ENCODE peak calls at places on chromosomes 13 and 19, in ten cellular contexts. W is A549, K is tibial nerve, L is left ventricle myocardium inferior, N is GM13976, U is GM10248, Z is thyroid gland, X is ascending aorta, F is pancreas, B is PC-9. M is an unnamed sample.

GRCh38 chr19:41934849-41935374 is 6.7 kb upstream of the ERFL start:
- DNase-seq in W (peak), K (peak), L (peak), N (peak), U (peak), Z (peak), X (no peak), F (peak), B (no peak), M (no peak)

GRCh38 chr13:59461411-59461810 is 702.3 kb downstream of the DIAPH3 start:
- DNase-seq in W (no peak), K (no peak), L (no peak), N (no peak), U (no peak), Z (no peak), X (no peak), F (no peak), B (no peak), M (no peak)

GRCh38 chr19:4991996-4992698 is 23.2 kb downstream of the KDM4B start:
- DNase-seq in W (no peak), K (no peak), L (no peak), N (no peak), U (no peak), Z (no peak), X (no peak), F (no peak), B (no peak), M (no peak)

GRCh38 chr13:97108535-97108910 is 113.6 kb upstream of the MBNL2 start:
- DNase-seq in W (no peak), K (no peak), L (no peak), N (no peak), U (no peak), Z (no peak), X (no peak), F (no peak), B (no peak), M (no peak)

GRCh38 chr13:71525004-71525403 is 342.0 kb downstream of the DACH1 start:
- DNase-seq in W (no peak), K (no peak), L (no peak), N (no peak), U (no peak), Z (no peak), X (no peak), F (no peak), B (no peak), M (no peak)

GRCh38 chr19:4525563-4526002 is 7.3 kb upstream of the PLIN4 start:
- DNase-seq in W (no peak), K (no peak), L (no peak), N (no peak), U (no peak), Z (no peak), X (no peak), F (no peak), B (no peak), M (no peak)

GRCh38 chr13:39374741-39375189 is 228.2 kb downstream of the LHFPL6 start:
- DNase-seq in W (no peak), K (no peak), L (no peak), N (no peak), U (no peak), Z (no peak), X (no peak), F (no peak), B (no peak), M (no peak)

GRCh38 chr13:107545946-107546502 is 669.3 kb downstream of the LIG4 start:
- DNase-seq in W (no peak), K (no peak), L (no peak), N (no peak), U (no peak), Z (peak), X (no peak), F (no peak), B (no peak), M (no peak)

GRCh38 chr19:38890686-38891085 is 8.7 kb downstream of the SIRT2 start:
- DNase-seq in W (no peak), K (no peak), L (no peak), N (no peak), U (no peak), Z (no peak), X (no peak), F (no peak), B (no peak), M (no peak)

GRCh38 chr13:26300140-26300539 is 46.2 kb downstream of the CDK8 start:
- DNase-seq in W (no peak), K (no peak), L (no peak), N (no peak), U (no peak), Z (no peak), X (no peak), F (no peak), B (no peak), M (no peak)

GRCh38 chr19:888615-889385 is 4.2 kb downstream of the MED16 start:
- DNase-seq in W (no peak), K (no peak), L (no peak), N (no peak), U (no peak), Z (no peak), X (no peak), F (no peak), B (no peak), M (no peak)

GRCh38 chr19:46716013-46716671 is 772 bp downstream of the PRKD2 start:
- DNase-seq in W (peak), K (no peak), L (no peak), N (no peak), U (no peak), Z (peak), X (no peak), F (peak), B (peak), M (no peak)

GRCh38 chr13:42808572-42808971 is 27.2 kb downstream of the FAM216B start:
- DNase-seq in W (no peak), K (no peak), L (no peak), N (no peak), U (no peak), Z (no peak), X (no peak), F (no peak), B (no peak), M (no peak)

GRCh38 chr13:41222259-41222852 is 28.0 kb upstream of the KBTBD7 start:
- DNase-seq in W (peak), K (no peak), L (no peak), N (peak), U (peak), Z (peak), X (no peak), F (no peak), B (peak), M (peak)

GRCh38 chr13:39835253-39835652 is 179.8 kb downstream of the COG6 start:
- DNase-seq in W (no peak), K (no peak), L (no peak), N (no peak), U (no peak), Z (no peak), X (no peak), F (no peak), B (peak), M (no peak)

GRCh38 chr19:980133-980998 is 3.8 kb upstream of the WDR18 start:
- DNase-seq in W (no peak), K (no peak), L (no peak), N (no peak), U (no peak), Z (no peak), X (no peak), F (peak), B (no peak), M (no peak)

GRCh38 chr13:76886292-76887061 is at the start of gene KCTD12:
- DNase-seq in W (peak), K (peak), L (peak), N (peak), U (peak), Z (peak), X (peak), F (peak), B (no peak), M (no peak)
- TF ChIP-seq CTCF in W (peak), K (peak), L (peak), N (peak), U (peak), Z (peak), X (peak), F (no peak), B (no peak), M (peak)

GRCh38 chr19:30123109-30123508 is 181.1 kb downstream of the URI1 start:
- DNase-seq in W (no peak), K (no peak), L (no peak), N (no peak), U (no peak), Z (no peak), X (no peak), F (no peak), B (no peak), M (no peak)

GRCh38 chr19:30123611-30124010 is 181.6 kb downstream of the URI1 start:
- DNase-seq in W (no peak), K (no peak), L (no peak), N (no peak), U (no peak), Z (no peak), X (no peak), F (no peak), B (no peak), M (no peak)

GRCh38 chr19:30119180-30119920 is 177.3 kb downstream of the URI1 start:
- DNase-seq in W (no peak), K (no peak), L (no peak), N (no peak), U (no peak), Z (no peak), X (no peak), F (no peak), B (no peak), M (no peak)

GRCh38 chr19:30120860-30121484 is 178.9 kb downstream of the URI1 start:
- DNase-seq in W (no peak), K (no peak), L (no peak), N (no peak), U (no peak), Z (no peak), X (no peak), F (no peak), B (no peak), M (no peak)

GRCh38 chr19:30122431-30122830 is 180.4 kb downstream of the URI1 start:
- DNase-seq in W (no peak), K (no peak), L (no peak), N (no peak), U (no peak), Z (no peak), X (no peak), F (no peak), B (no peak), M (peak)
- TF ChIP-seq CTCF in W (no peak), K (no peak), L (no peak), N (no peak), U (no peak), Z (no peak), X (no peak), F (no peak), B (no peak), M (no peak)

GRCh38 chr19:15696654-15697194 is 23.8 kb downstream of the CYP4F12 start:
- DNase-seq in W (no peak), K (no peak), L (no peak), N (no peak), U (no peak), Z (no peak), X (no peak), F (no peak), B (no peak), M (no peak)
- TF ChIP-seq CTCF in W (no peak), K (no peak), L (no peak), N (no peak), U (no peak), Z (no peak), X (no peak), F (no peak), B (no peak), M (no peak)

GRCh38 chr19:13018037-13018914 is 23.0 kb downstream of the NFIX start:
- DNase-seq in W (no peak), K (no peak), L (peak), N (no peak), U (no peak), Z (peak), X (no peak), F (no peak), B (no peak), M (no peak)
- TF ChIP-seq CTCF in W (no peak), K (no peak), L (no peak), N (no peak), U (no peak), Z (no peak), X (no peak), F (no peak), B (no peak), M (no peak)

GRCh38 chr19:49453013-49453756 is at the start of gene ALDH16A1:
- DNase-seq in W (peak), K (peak), L (peak), N (peak), U (peak), Z (peak), X (peak), F (peak), B (peak), M (peak)

GRCh38 chr19:49453757-49454248 is 778 bp downstream of the ALDH16A1 start:
- DNase-seq in W (no peak), K (no peak), L (no peak), N (no peak), U (no peak), Z (no peak), X (no peak), F (no peak), B (no peak), M (no peak)

GRCh38 chr19:49450405-49450804 is 1.2 kb downstream of the PIH1D1 start:
- DNase-seq in W (no peak), K (no peak), L (no peak), N (no peak), U (no peak), Z (no peak), X (no peak), F (no peak), B (no peak), M (no peak)

GRCh38 chr19:49448432-49448786 is 3.2 kb downstream of the PIH1D1 start:
- DNase-seq in W (no peak), K (no peak), L (no peak), N (no peak), U (no peak), Z (no peak), X (no peak), F (no peak), B (no peak), M (no peak)

GRCh38 chr19:49451430-49452181 is at the start of gene PIH1D1:
- DNase-seq in W (peak), K (peak), L (peak), N (peak), U (peak), Z (peak), X (peak), F (peak), B (peak), M (peak)
- TF ChIP-seq CTCF in W (no peak), K (peak), L (peak), N (no peak), U (no peak), Z (peak), X (no peak), F (no peak), B (no peak), M (no peak)